ENCODE peak calls at places on chromosomes 12 and 14, in six cellular contexts. One of them, this sample, is unnamed.

GRCh38 chr12:22744197-22744596 is 119.2 kb downstream of the ETNK1 start:
- DNase-seq in GM12865: no peak
- DNase-seq in EL: no peak
- DNase-seq in SK-N-SH: no peak
- DNase-seq in AG09309: no peak
- DNase-seq in kidney epithelial cell: no peak
- DNase-seq in this sample: no peak

GRCh38 chr12:95796982-95797289 is 6.4 kb upstream of the NTN4 start:
- DNase-seq in AG09309: no peak
- DNase-seq in EL: no peak
- DNase-seq in kidney epithelial cell: no peak
- DNase-seq in SK-N-SH: no peak
- DNase-seq in GM12865: no peak
- DNase-seq in this sample: no peak

GRCh38 chr12:9237286-9237685 is 29.1 kb upstream of the PZP start:
- DNase-seq in AG09309: no peak
- DNase-seq in kidney epithelial cell: no peak
- DNase-seq in EL: no peak
- DNase-seq in GM12865: no peak
- DNase-seq in SK-N-SH: no peak
- DNase-seq in this sample: no peak

GRCh38 chr12:129887047-129887568 is 16.7 kb downstream of the TMEM132D start:
- DNase-seq in EL: no peak
- DNase-seq in GM12865: no peak
- DNase-seq in SK-N-SH: no peak
- DNase-seq in AG09309: no peak
- DNase-seq in kidney epithelial cell: peak; percentile 19
- DNase-seq in this sample: no peak

GRCh38 chr12:72989458-72989947 is 717.3 kb downstream of the TRHDE start:
- DNase-seq in SK-N-SH: peak; percentile 5
- DNase-seq in GM12865: no peak
- DNase-seq in AG09309: no peak
- DNase-seq in EL: no peak
- DNase-seq in kidney epithelial cell: no peak
- DNase-seq in this sample: no peak

GRCh38 chr14:20609215-20610001 is 18.2 kb upstream of the RNASE12 start:
- DNase-seq in SK-N-SH: peak; percentile 75
- DNase-seq in kidney epithelial cell: peak; percentile 59
- DNase-seq in GM12865: peak; percentile 90
- DNase-seq in EL: peak; percentile 90
- DNase-seq in AG09309: peak; percentile 62
- DNase-seq in this sample: peak; percentile 51

GRCh38 chr12:12616512-12617275 is 5.0 kb downstream of the CREBL2 start:
- DNase-seq in SK-N-SH: no peak
- DNase-seq in AG09309: no peak
- DNase-seq in GM12865: no peak
- DNase-seq in kidney epithelial cell: no peak
- DNase-seq in EL: no peak
- DNase-seq in this sample: no peak

GRCh38 chr12:12439636-12440035 is 82.8 kb downstream of the BORCS5 start:
- DNase-seq in GM12865: no peak
- DNase-seq in kidney epithelial cell: no peak
- DNase-seq in AG09309: no peak
- DNase-seq in SK-N-SH: no peak
- DNase-seq in EL: peak; percentile 80
- DNase-seq in this sample: no peak

GRCh38 chr14:96962337-96962736 is 165.2 kb downstream of the VRK1 start:
- DNase-seq in kidney epithelial cell: no peak
- DNase-seq in SK-N-SH: no peak
- DNase-seq in EL: no peak
- DNase-seq in GM12865: peak; percentile 43
- DNase-seq in AG09309: no peak
- DNase-seq in this sample: no peak

GRCh38 chr12:112375105-112375504 is 7.1 kb downstream of the HECTD4 start:
- DNase-seq in AG09309: no peak
- DNase-seq in SK-N-SH: no peak
- DNase-seq in GM12865: no peak
- DNase-seq in kidney epithelial cell: no peak
- DNase-seq in EL: no peak
- DNase-seq in this sample: no peak

GRCh38 chr12:93699271-93700141 is 22.3 kb downstream of the CRADD start:
- DNase-seq in kidney epithelial cell: no peak
- DNase-seq in EL: peak; percentile 67
- DNase-seq in SK-N-SH: no peak
- DNase-seq in GM12865: no peak
- DNase-seq in AG09309: peak; percentile 64
- DNase-seq in this sample: peak; percentile 56

GRCh38 chr14:22070119-22070982 is 396.7 kb upstream of the OR4E1 start:
- DNase-seq in GM12865: peak; percentile 35
- DNase-seq in kidney epithelial cell: no peak
- DNase-seq in AG09309: no peak
- DNase-seq in SK-N-SH: no peak
- DNase-seq in EL: no peak
- DNase-seq in this sample: no peak

GRCh38 chr14:37195327-37195726 is 2.4 kb upstream of the MIPOL1 start:
- DNase-seq in SK-N-SH: no peak
- DNase-seq in kidney epithelial cell: no peak
- DNase-seq in EL: peak; percentile 59
- DNase-seq in GM12865: no peak
- DNase-seq in AG09309: no peak
- DNase-seq in this sample: no peak

GRCh38 chr12:118418385-118419057 is 42.2 kb downstream of the SUDS3 start:
- DNase-seq in EL: no peak
- DNase-seq in GM12865: no peak
- DNase-seq in AG09309: no peak
- DNase-seq in kidney epithelial cell: no peak
- DNase-seq in SK-N-SH: no peak
- DNase-seq in this sample: no peak

GRCh38 chr12:28869197-28869596 is 279.9 kb upstream of the FAR2 start:
- DNase-seq in kidney epithelial cell: peak; percentile 23
- DNase-seq in GM12865: no peak
- DNase-seq in EL: peak; percentile 39
- DNase-seq in SK-N-SH: peak; percentile 24
- DNase-seq in AG09309: peak; percentile 84
- DNase-seq in this sample: peak; percentile 17

GRCh38 chr12:113230315-113231274 is 9.3 kb downstream of the TPCN1 start:
- DNase-seq in GM12865: peak; percentile 38
- DNase-seq in EL: no peak
- DNase-seq in kidney epithelial cell: no peak
- DNase-seq in AG09309: no peak
- DNase-seq in SK-N-SH: no peak
- DNase-seq in this sample: no peak